ENCODE peak calls at places on chromosome 14, in nine cellular contexts. T is spleen; H is AG04450; P is pancreas; D is CD8-positive, alpha-beta memory T cell; X is thoracic aorta; S is HCT116; E is OCI-LY7; G is astrocyte. I is an unnamed sample.

GRCh38 chr14:21262410-21262809 is 6.8 kb downstream of the HNRNPC start:
- DNase-seq in T (no peak), H (no peak), P (no peak), D (no peak), X (no peak), S (no peak), E (no peak), G (no peak), I (no peak)

GRCh38 chr14:40368314-40368713 is 936.1 kb upstream of the FBXO33 start:
- DNase-seq in T (no peak), H (no peak), P (no peak), D (no peak), X (no peak), S (no peak), E (no peak), G (no peak), I (no peak)

GRCh38 chr14:73662439-73663056 is 17.8 kb downstream of the DNAL1 start:
- DNase-seq in T (no peak), H (peak; percentile 61), P (no peak), D (no peak), X (no peak), S (peak; percentile 85), E (no peak), G (peak; percentile 93), I (peak; percentile 90)

GRCh38 chr14:81275995-81276698 is 55.4 kb upstream of the GTF2A1 start:
- DNase-seq in T (no peak), H (no peak), P (no peak), D (no peak), X (no peak), S (no peak), E (no peak), G (no peak), I (no peak)

GRCh38 chr14:92225731-92226130 is 97.2 kb upstream of the SLC24A4 start:
- DNase-seq in T (no peak), H (no peak), P (no peak), D (no peak), X (no peak), S (no peak), E (no peak), G (no peak), I (no peak)

GRCh38 chr14:69449216-69449615 is 35.3 kb upstream of the PLEKHD1 start:
- DNase-seq in T (no peak), H (no peak), P (no peak), D (no peak), X (no peak), S (no peak), E (no peak), G (no peak), I (no peak)

GRCh38 chr14:100022772-100023451 is 42.3 kb upstream of the EVL start:
- DNase-seq in T (no peak), H (no peak), P (no peak), D (no peak), X (no peak), S (no peak), E (no peak), G (peak; percentile 84), I (no peak)

GRCh38 chr14:38187475-38187874 is 20.2 kb upstream of the SSTR1 start:
- DNase-seq in T (no peak), H (no peak), P (no peak), D (no peak), X (no peak), S (no peak), E (no peak), G (no peak), I (no peak)

GRCh38 chr14:103715052-103716000 is at the start of the genes XRCC3 and ZFYVE21:
- DNase-seq in T (peak; percentile 99), H (peak; percentile 99), P (peak; percentile 99), D (peak; percentile 100), X (peak; percentile 99), S (peak; percentile 99), E (peak; percentile 99), G (peak; percentile 96), I (peak; percentile 100)

GRCh38 chr14:103716091-103716801 is 636 bp downstream of the ZFYVE21 start:
- DNase-seq in T (peak; percentile 93), H (no peak), P (peak; percentile 45), D (no peak), X (no peak), S (no peak), E (no peak), G (no peak), I (no peak)

GRCh38 chr14:103713304-103714062 is 1.8 kb downstream of the XRCC3 start:
- DNase-seq in T (no peak), H (no peak), P (no peak), D (no peak), X (no peak), S (no peak), E (peak; percentile 24), G (no peak), I (no peak)

GRCh38 chr14:103712633-103713247 is 2.5 kb downstream of the XRCC3 start:
- DNase-seq in T (no peak), H (no peak), P (no peak), D (no peak), X (no peak), S (no peak), E (no peak), G (no peak), I (no peak)

DNA sequence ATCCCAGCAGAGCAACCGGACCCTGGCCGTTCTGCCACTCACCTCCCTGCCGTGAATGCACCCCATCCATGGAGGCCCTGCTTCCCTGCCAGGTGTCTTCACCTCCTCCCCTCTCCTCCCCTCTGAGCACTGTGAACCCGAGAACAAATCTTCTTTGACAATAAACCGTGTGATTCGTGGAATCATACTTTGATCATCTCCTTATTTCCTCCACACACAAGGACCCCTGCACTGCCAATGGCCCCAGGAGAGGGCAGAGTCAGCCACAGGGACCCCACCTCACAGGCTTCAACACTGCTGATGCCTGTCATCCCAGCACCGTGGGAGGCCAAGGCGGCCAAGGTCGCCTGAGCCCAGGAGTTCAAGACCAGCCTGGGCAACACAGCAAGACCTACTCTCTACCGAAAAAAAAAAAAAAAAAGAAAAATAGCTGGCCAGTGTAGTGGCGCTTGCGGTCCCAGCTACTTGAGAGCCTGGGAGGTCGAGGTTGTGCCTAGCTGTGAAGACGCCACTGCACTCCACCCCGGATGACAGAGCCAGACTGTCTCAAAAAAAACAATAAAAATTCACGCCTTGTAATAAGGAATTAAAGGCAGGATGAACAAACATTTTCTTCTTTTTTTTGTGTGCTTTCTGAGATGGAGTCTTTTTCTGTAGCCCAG is 1.1 kb downstream of the XRCC3 start:
- DNase-seq in T (no peak), H (no peak), P (no peak), D (no peak), X (no peak), S (no peak), E (peak; percentile 29), G (no peak), I (no peak)
- H3K4me3 ChIP-seq in T (peak overlapping the region; percentile 83), H (peak overlapping the region; percentile 20), P (no peak overlapping the region), D (peak overlapping the region; percentile 47), X (peak overlapping the region; percentile 88), S (peak overlapping the region; percentile 58), E (peak overlapping the region; percentile 88), G (peak overlapping the region; percentile 51), I (peak overlapping the region; percentile 54)

GRCh38 chr14:67532606-67532997 is 488 bp upstream of the PLEKHH1 start:
- DNase-seq in T (no peak), H (no peak), P (no peak), D (no peak), X (no peak), S (no peak), E (no peak), G (no peak), I (no peak)

GRCh38 chr14:67536087-67536486 is 3.0 kb downstream of the PLEKHH1 start:
- DNase-seq in T (no peak), H (no peak), P (no peak), D (no peak), X (no peak), S (no peak), E (no peak), G (no peak), I (no peak)

GRCh38 chr14:67529947-67530935 is 2.8 kb upstream of the PLEKHH1 start:
- DNase-seq in T (no peak), H (no peak), P (no peak), D (no peak), X (no peak), S (no peak), E (no peak), G (no peak), I (no peak)

GRCh38 chr14:67533754-67534085 is 630 bp downstream of the PLEKHH1 start:
- DNase-seq in T (no peak), H (no peak), P (no peak), D (no peak), X (no peak), S (no peak), E (no peak), G (no peak), I (no peak)

GRCh38 chr14:67532998-67533753 is at the start of gene PLEKHH1:
- DNase-seq in T (peak; percentile 88), H (no peak), P (peak; percentile 88), D (peak; percentile 58), X (peak; percentile 13), S (peak; percentile 47), E (no peak), G (peak; percentile 67), I (peak; percentile 43)
- H3K27ac ChIP-seq in T (no peak within 1 kb of the TSS), H (no peak within 1 kb of the TSS), P (peak within 1 kb of the TSS; percentile 94), D (no peak within 1 kb of the TSS), X (no peak within 1 kb of the TSS), S (peak within 1 kb of the TSS; percentile 89), E (no peak within 1 kb of the TSS), G (no peak within 1 kb of the TSS), I (no peak within 1 kb of the TSS)

GRCh38 chr14:64718762-64719161 is 14.5 kb downstream of the PLEKHG3 start:
- DNase-seq in T (no peak), H (no peak), P (no peak), D (no peak), X (no peak), S (no peak), E (no peak), G (no peak), I (no peak)

GRCh38 chr14:64719601-64720000 is 15.4 kb downstream of the PLEKHG3 start:
- DNase-seq in T (no peak), H (no peak), P (no peak), D (no peak), X (no peak), S (no peak), E (no peak), G (no peak), I (no peak)

GRCh38 chr14:64720190-64720589 is 16.0 kb downstream of the PLEKHG3 start:
- DNase-seq in T (no peak), H (peak; percentile 15), P (peak; percentile 73), D (no peak), X (no peak), S (peak; percentile 93), E (no peak), G (peak; percentile 92), I (peak; percentile 90)

GRCh38 chr14:64715628-64716412 is 11.6 kb downstream of the PLEKHG3 start:
- DNase-seq in T (no peak), H (no peak), P (peak; percentile 62), D (no peak), X (no peak), S (no peak), E (no peak), G (no peak), I (no peak)

GRCh38 chr14:64717870-64718269 is 13.6 kb downstream of the PLEKHG3 start:
- DNase-seq in T (no peak), H (no peak), P (peak; percentile 88), D (no peak), X (no peak), S (no peak), E (no peak), G (no peak), I (no peak)
- H3K4me3 ChIP-seq in T (no peak overlapping the region), H (no peak overlapping the region), P (no peak overlapping the region), D (no peak overlapping the region), X (peak overlapping the region; percentile 7), S (no peak overlapping the region), E (no peak overlapping the region), G (no peak overlapping the region), I (no peak overlapping the region)

DNA sequence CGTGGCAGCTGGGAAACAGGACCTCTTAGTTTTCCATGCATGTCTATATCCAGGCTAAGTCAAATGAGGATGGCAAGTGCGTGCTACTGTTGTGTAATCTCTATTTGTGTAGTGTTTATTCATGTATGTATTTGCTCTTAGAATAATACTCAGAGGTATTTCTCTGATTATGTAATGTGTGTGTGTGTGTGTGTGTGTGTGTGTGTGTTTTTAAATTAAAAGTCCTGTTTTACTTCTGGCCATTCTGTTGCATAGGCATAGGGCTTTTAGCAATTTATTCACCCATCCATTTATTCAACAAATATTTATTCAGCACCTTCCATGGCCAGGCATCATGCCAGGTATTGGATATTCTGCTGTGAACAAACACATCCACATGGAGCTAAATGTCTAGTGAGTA is 63.5 kb downstream of the PELI2 start:
- DNase-seq in T (no peak), H (no peak), P (peak; percentile 91), D (no peak), X (no peak), S (no peak), E (no peak), G (no peak), I (no peak)
- H3K27ac ChIP-seq in T (no peak overlapping the region), H (no peak overlapping the region), P (peak overlapping the region; percentile 72), D (no peak overlapping the region), X (no peak overlapping the region), S (no peak overlapping the region), E (no peak overlapping the region), G (no peak overlapping the region), I (no peak overlapping the region)

I was measured in brain microvascular endothelial cell.